ENCODE peak calls at places on chromosomes 1 and 21, in four cellular contexts. E is mesothelial cell of epicardium, D is ascending aorta, C is tibial nerve. Q is an unnamed sample.

GRCh38 chr1:44049839-44050238 is 18.6 kb upstream of the SLC6A9 start:
- DNase-seq in E (no peak), D (no peak), C (no peak), Q (no peak)

GRCh38 chr1:38083541-38083940 is 36.9 kb upstream of the POU3F1 start:
- DNase-seq in E (no peak), D (no peak), C (no peak), Q (no peak)

GRCh38 chr1:223250632-223251015 is 107.6 kb upstream of the TLR5 start:
- DNase-seq in E (no peak), D (no peak), C (no peak), Q (no peak)

GRCh38 chr1:157585984-157586383 is 11.9 kb downstream of the FCRL4 start:
- DNase-seq in E (no peak), D (no peak), C (no peak), Q (no peak)

GRCh38 chr1:220966874-220967631 is 87.8 kb downstream of the HLX start:
- DNase-seq in E (no peak), D (no peak), C (no peak), Q (no peak)

GRCh38 chr1:117188268-117189108 is 22.2 kb downstream of the VTCN1 start:
- DNase-seq in E (no peak), D (no peak), C (no peak), Q (no peak)

GRCh38 chr1:6454856-6455751 is 10.9 kb downstream of the TNFRSF25 start:
- DNase-seq in E (no peak), D (no peak), C (no peak), Q (no peak)

GRCh38 chr1:164614316-164614715 is 55.3 kb downstream of the PBX1 start:
- DNase-seq in E (no peak), D (no peak), C (no peak), Q (no peak)

GRCh38 chr21:9763306-9763705 is 758.1 kb upstream of the TPTE start:
- DNase-seq in E (no peak), D (peak), C (no peak), Q (no peak)

GRCh38 chr1:47436979-47437517 is 796 bp upstream of the FOXD2 start:
- DNase-seq in E (no peak), D (no peak), C (no peak), Q (no peak)

GRCh38 chr1:100313382-100313781 is 38.9 kb upstream of the CDC14A start:
- DNase-seq in E (no peak), D (no peak), C (no peak), Q (no peak)

GRCh38 chr1:213623862-213624261 is 363.9 kb upstream of the PROX1 start:
- DNase-seq in E (no peak), D (no peak), C (no peak), Q (no peak)

GRCh38 chr1:72285074-72285425 is 2.7 kb upstream of the NEGR1 start:
- DNase-seq in E (no peak), D (peak), C (peak), Q (no peak)

GRCh38 chr1:153775432-153776311 is 465 bp downstream of the SLC27A3 start:
- DNase-seq in E (peak), D (peak), C (peak), Q (peak)

GRCh38 chr1:152143147-152143845 is 15.7 kb downstream of the RPTN start:
- DNase-seq in E (no peak), D (no peak), C (no peak), Q (no peak)

GRCh38 chr1:147625274-147625986 is 44.9 kb downstream of the ACP6 start:
- DNase-seq in E (no peak), D (no peak), C (no peak), Q (no peak)

GRCh38 chr1:2314803-2315710 is 76.3 kb downstream of the MORN1 start:
- DNase-seq in E (peak), D (no peak), C (no peak), Q (peak)

GRCh38 chr1:66684353-66684752 is 67.9 kb upstream of the DYNLT5 start:
- DNase-seq in E (no peak), D (no peak), C (no peak), Q (no peak)

GRCh38 chr1:41918450-41919043 is at the start of gene HIVEP3:
- DNase-seq in E (no peak), D (no peak), C (no peak), Q (no peak)
- TF ChIP-seq CTCF in E (no peak), D (no peak), C (no peak), Q (no peak)

DNA sequence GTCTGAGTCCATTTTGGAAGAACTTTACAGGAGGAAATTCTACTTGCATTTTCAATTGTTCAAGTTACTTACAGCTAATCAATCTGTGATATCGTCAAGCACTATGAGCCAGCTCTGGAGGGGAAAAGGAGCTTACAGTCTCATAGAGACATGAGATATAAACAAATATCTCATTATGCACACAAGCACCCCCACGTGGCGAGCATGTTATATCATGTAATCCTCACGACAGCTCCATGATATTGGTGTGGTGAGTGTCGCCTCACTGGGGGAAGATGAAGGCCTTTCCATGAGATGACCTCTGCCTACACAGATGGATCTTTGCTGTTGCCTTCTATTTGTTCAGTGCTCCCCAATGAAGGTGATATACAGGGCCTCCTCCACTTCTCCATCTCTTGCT is 34.6 kb downstream of the TNR start:
- DNase-seq in E (no peak), D (no peak), C (no peak), Q (no peak)
- TF ChIP-seq CTCF in E (no peak), D (no peak), C (no peak), Q (no peak)

GRCh38 chr1:163412216-163412615 is 90.5 kb downstream of the NUF2 start:
- DNase-seq in E (no peak), D (no peak), C (no peak), Q (no peak)
- TF ChIP-seq CTCF in E (no peak), D (no peak), C (no peak), Q (no peak)

GRCh38 chr1:15738416-15739113 is 2.5 kb downstream of the SLC25A34 start:
- DNase-seq in E (no peak), D (no peak), C (no peak), Q (no peak)

GRCh38 chr1:15740833-15741182 is 1.5 kb upstream of the TMEM82 start:
- DNase-seq in E (no peak), D (no peak), C (no peak), Q (no peak)

GRCh38 chr1:15741183-15741850 is 982 bp upstream of the TMEM82 start:
- DNase-seq in E (peak), D (peak), C (peak), Q (peak)

GRCh38 chr1:15739259-15739658 is 3.0 kb upstream of the TMEM82 start:
- DNase-seq in E (no peak), D (no peak), C (no peak), Q (no peak)

GRCh38 chr1:15739745-15740144 is 2.6 kb upstream of the TMEM82 start:
- DNase-seq in E (no peak), D (no peak), C (no peak), Q (no peak)
- TF ChIP-seq CTCF in E (no peak), D (peak), C (no peak), Q (no peak)

DNA sequence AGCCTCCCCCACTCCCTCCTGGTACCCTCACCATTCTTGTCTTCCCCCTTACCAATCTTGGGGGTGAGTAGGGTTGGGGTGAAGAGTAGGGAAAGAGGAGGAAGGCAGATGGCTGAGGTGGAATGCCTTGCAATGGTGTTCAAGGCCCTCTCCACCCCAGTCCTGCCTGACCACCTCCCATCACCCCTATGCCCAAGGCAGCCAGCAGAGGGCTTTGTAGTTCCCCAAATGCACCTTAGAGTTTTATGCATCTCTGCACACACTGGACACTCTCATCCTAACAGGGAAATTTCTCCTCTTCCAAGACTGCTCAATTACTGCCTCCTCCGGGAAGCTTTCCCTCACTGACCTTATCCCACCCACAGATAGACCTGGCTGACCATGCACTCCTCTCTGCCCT is 15.4 kb downstream of the KIF17 start:
- DNase-seq in E (no peak), D (no peak), C (no peak), Q (no peak)
- TF ChIP-seq CTCF in E (peak), D (no peak), C (no peak), Q (no peak)

GRCh38 chr1:171929121-171929520 is 87.8 kb downstream of the DNM3 start:
- DNase-seq in E (no peak), D (no peak), C (no peak), Q (no peak)
- TF ChIP-seq CTCF in E (peak), D (no peak), C (no peak), Q (no peak)

DNA sequence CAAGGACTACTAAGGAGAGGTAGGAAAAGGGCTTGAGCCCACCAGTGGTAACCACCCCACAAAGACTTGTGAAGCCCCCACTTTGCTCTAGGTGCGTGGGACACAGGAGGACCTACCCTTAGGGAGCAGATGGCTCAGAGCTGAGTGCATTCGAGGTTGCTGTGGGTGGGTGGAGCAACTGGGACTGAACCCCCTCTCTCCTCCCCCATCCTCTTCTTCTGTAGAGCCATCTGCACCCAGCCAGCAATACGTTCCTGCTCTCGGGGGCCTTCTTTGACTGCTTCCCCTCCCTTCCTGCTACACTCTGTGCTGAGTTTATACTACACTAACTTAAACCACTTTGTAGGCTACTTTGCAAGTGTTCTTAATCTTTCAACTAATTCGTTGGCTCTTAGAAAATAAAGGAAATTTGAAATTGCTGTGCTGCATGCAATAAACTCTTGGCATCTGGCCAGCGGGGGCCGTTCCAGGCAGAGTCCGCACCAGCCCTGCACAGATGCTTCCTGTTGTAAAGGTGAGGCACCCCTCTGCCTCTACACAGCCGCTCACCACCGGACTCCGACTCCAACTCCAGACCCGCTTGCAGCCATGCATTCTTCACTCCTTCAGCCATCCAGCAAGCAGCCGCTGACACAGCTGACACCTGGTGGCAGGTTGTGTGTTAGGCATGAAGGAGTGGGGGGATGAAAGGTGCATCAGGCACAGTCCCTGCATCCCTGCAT is 57.2 kb downstream of the GLIS1 start:
- DNase-seq in E (peak), D (no peak), C (peak), Q (peak)
- TF ChIP-seq CTCF in E (peak), D (peak), C (no peak), Q (peak)

GRCh38 chr1:199545780-199546179 is 481.7 kb upstream of the NR5A2 start:
- DNase-seq in E (no peak), D (no peak), C (no peak), Q (peak)
- TF ChIP-seq CTCF in E (no peak), D (no peak), C (no peak), Q (no peak)

GRCh38 chr1:108327534-108328462 is 83.9 kb upstream of the NBPF4 start:
- DNase-seq in E (no peak), D (no peak), C (no peak), Q (no peak)
- TF ChIP-seq CTCF in E (no peak), D (no peak), C (no peak), Q (no peak)

Q was measured in transverse colon.